ENCODE peak calls at places on chromosomes 5 and 9, in five cellular contexts. N is AG04450, P is H1, I is ascending aorta, E is right cardiac atrium. A is an unnamed sample.
A peak's percentile ranks its signal among the peaks of the same experiment; 100 is the strongest.

GRCh38 chr5:96336351-96336985 is 96.6 kb downstream of the PCSK1 start:
- DNase-seq in N (peak; percentile 80), E (peak; percentile 65), P (peak; percentile 62), I (peak; percentile 91), A (peak; percentile 33)

GRCh38 chr5:26757941-26758340 is 280.4 kb downstream of the CDH9 start:
- DNase-seq in P (no peak), N (no peak), I (no peak), E (no peak), A (no peak)

GRCh38 chr9:12415361-12415760 is 277.8 kb upstream of the TYRP1 start:
- DNase-seq in N (no peak), E (no peak), I (no peak), P (no peak), A (no peak)

GRCh38 chr5:174317261-174317894 is 271.9 kb downstream of the NSG2 start:
- DNase-seq in P (peak; percentile 66), N (no peak), I (peak; percentile 61), E (no peak), A (no peak)

GRCh38 chr9:69195681-69196080 is 21.6 kb downstream of the TJP2 start:
- DNase-seq in I (no peak), N (no peak), E (peak; percentile 63), P (no peak), A (no peak)

GRCh38 chr9:76255781-76256455 is 138.3 kb downstream of the RFK start:
- DNase-seq in N (peak; percentile 91), P (no peak), I (peak; percentile 91), E (peak; percentile 84), A (peak; percentile 39)

GRCh38 chr5:73312146-73312871 is 136.3 kb downstream of the FOXD1 start:
- DNase-seq in I (no peak), P (no peak), E (peak; percentile 74), N (peak; percentile 89), A (no peak)

GRCh38 chr9:72477862-72478564 is 43.4 kb upstream of the TMC1 start:
- DNase-seq in P (no peak), E (no peak), I (no peak), N (no peak), A (peak; percentile 82)

GRCh38 chr5:118115791-118116190 is 872.6 kb downstream of the DTWD2 start:
- DNase-seq in E (no peak), N (no peak), I (no peak), P (no peak), A (no peak)

GRCh38 chr5:180160215-180160614 is 48.8 kb downstream of the RASGEF1C start:
- DNase-seq in I (no peak), P (no peak), N (no peak), E (no peak), A (no peak)

GRCh38 chr5:113140837-113141661 is 164.5 kb downstream of the DCP2 start:
- DNase-seq in I (no peak), P (peak; percentile 24), E (peak; percentile 73), N (peak; percentile 69), A (peak; percentile 51)

GRCh38 chr9:95807326-95807947 is 68.1 kb upstream of the ERCC6L2 start:
- DNase-seq in E (no peak), P (no peak), N (no peak), I (no peak), A (no peak)

GRCh38 chr5:11528720-11529119 is 375.5 kb downstream of the CTNND2 start:
- DNase-seq in E (peak; percentile 70), P (no peak), N (no peak), I (no peak), A (no peak)

GRCh38 chr5:139738777-139739611 is 56.6 kb upstream of the PSD2 start:
- DNase-seq in N (no peak), P (no peak), E (no peak), I (no peak), A (no peak)

GRCh38 chr5:139747583-139748504 is 47.8 kb upstream of the PSD2 start:
- DNase-seq in I (peak; percentile 76), N (no peak), P (peak; percentile 77), E (peak; percentile 77), A (no peak)

GRCh38 chr5:74320526-74320925 is 320.0 kb downstream of the ENC1 start:
- DNase-seq in P (no peak), E (no peak), N (no peak), I (no peak), A (peak; percentile 76)

GRCh38 chr5:132437604-132438275 is 52.8 kb downstream of the IRF1 start:
- DNase-seq in P (no peak), N (peak; percentile 89), I (peak; percentile 80), E (peak; percentile 88), A (no peak)

GRCh38 chr9:120043448-120043847 is 536.5 kb downstream of the CDK5RAP2 start:
- DNase-seq in I (no peak), P (no peak), E (no peak), N (no peak), A (peak; percentile 6)

GRCh38 chr5:174065528-174066189 is 20.2 kb downstream of the NSG2 start:
- DNase-seq in I (no peak), E (no peak), N (no peak), P (no peak), A (no peak)

GRCh38 chr9:79764377-79764776 is 192.6 kb downstream of the TLE4 start:
- DNase-seq in P (no peak), N (peak; percentile 83), E (peak; percentile 68), I (no peak), A (peak; percentile 51)

GRCh38 chr9:17246770-17247169 is 111.9 kb downstream of the CNTLN start:
- DNase-seq in N (no peak), I (no peak), P (no peak), E (no peak), A (no peak)

GRCh38 chr5:139388198-139388821 is 1.4 kb downstream of the MZB1 start:
- DNase-seq in I (no peak), N (no peak), E (peak; percentile 77), P (no peak), A (no peak)

GRCh38 chr5:139954462-139954861 is 88.6 kb downstream of the NRG2 start:
- DNase-seq in N (no peak), E (no peak), I (no peak), P (no peak), A (no peak)

GRCh38 chr5:103674739-103675138 is 112.2 kb upstream of the NUDT12 start:
- DNase-seq in E (peak; percentile 35), I (no peak), N (no peak), P (no peak), A (no peak)

GRCh38 chr9:6024035-6024554 is 8.7 kb upstream of the RANBP6 start:
- DNase-seq in P (peak; percentile 50), I (no peak), E (no peak), N (no peak), A (no peak)

DNA sequence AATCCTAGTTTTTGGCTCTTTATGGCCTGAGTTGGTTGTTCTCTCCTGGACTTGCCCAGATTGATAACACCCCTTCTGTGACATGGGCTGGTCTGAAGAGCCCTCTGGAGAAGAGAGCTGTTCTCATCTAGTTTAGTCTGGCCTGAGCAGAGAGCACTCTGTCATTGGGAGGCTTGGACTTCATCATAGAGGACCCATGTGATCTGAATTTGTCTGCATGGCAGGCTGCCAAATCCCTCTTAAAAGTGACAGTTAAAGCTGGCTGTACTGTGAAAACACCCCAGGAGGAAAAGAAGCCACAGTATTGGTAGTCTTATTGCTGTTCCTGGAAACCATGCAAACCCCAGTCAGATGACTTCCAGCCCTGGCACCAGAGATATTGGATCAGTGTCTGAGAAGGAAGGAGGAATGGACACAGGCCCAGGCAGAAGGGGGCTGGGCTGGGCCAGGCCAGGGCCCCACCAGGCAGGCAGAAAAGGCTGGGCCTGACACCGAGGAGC is 3.7 kb upstream of the WDR31 start:
- DNase-seq in P (no peak), E (peak; percentile 89), N (no peak), I (peak; percentile 91), A (no peak)
- H3K27ac ChIP-seq in P (no peak overlapping the region), E (peak overlapping the region; percentile 76), N (no peak overlapping the region), I (peak overlapping the region; percentile 76), A (no peak overlapping the region)

GRCh38 chr9:116064970-116065369 is 88.6 kb upstream of the PAPPA start:
- DNase-seq in I (no peak), E (no peak), N (no peak), P (no peak), A (no peak)
- H3K27ac ChIP-seq in I (no peak overlapping the region), E (no peak overlapping the region), N (no peak overlapping the region), P (no peak overlapping the region), A (no peak overlapping the region)

GRCh38 chr9:33023661-33024060 is 1.4 kb upstream of the DNAJA1 start:
- DNase-seq in P (no peak), N (no peak), E (no peak), I (no peak), A (no peak)
- H3K27ac ChIP-seq in P (no peak overlapping the region), N (no peak overlapping the region), E (no peak overlapping the region), I (peak overlapping the region; percentile 95), A (peak overlapping the region; percentile 71)

GRCh38 chr5:35852084-35852734 is 4.5 kb upstream of the IL7R start:
- DNase-seq in P (no peak), E (peak; percentile 49), N (no peak), I (no peak), A (no peak)
- H3K27ac ChIP-seq in P (no peak overlapping the region), E (no peak overlapping the region), N (no peak overlapping the region), I (no peak overlapping the region), A (no peak overlapping the region)

GRCh38 chr5:3852154-3852930 is 256.7 kb downstream of the IRX1 start:
- DNase-seq in N (no peak), E (no peak), P (no peak), I (no peak), A (no peak)
- H3K27ac ChIP-seq in N (no peak overlapping the region), E (no peak overlapping the region), P (no peak overlapping the region), I (no peak overlapping the region), A (no peak overlapping the region)

DNA sequence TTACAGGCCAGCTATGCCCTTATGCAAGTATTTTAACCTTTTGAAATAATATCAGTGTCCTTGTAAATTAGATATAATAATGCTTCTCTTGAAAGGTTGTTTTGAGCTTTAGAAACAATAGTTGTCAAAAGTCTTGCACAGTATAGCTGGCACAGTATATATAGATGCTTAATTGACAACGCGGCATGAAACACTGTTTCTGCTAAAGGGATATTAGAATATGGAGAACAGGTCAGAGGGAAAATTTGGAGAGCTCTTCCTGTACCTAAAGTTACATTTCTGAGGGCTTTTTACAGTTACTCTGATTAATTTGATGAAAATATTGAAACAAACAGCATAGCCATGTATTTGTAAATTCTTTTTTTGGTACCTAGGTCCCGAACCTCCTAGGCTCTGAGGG is 4.5 kb downstream of the NUDT2 start:
- DNase-seq in I (no peak), E (no peak), P (no peak), N (no peak), A (no peak)
- H3K27ac ChIP-seq in I (no peak overlapping the region), E (no peak overlapping the region), P (no peak overlapping the region), N (no peak overlapping the region), A (no peak overlapping the region)